ENCODE peak calls at places on chromosomes 4 and X, in seven cellular contexts. H is IMR-90, Q is A549, M is Caco-2, P is fibroblast of lung, J is BE2C, G is heart right ventricle. F is an unnamed sample.

GRCh38 chrX:48589482-48590162 is 7.7 kb upstream of the WDR13 start:
- DNase-seq in H (no peak), Q (no peak), M (no peak), P (peak; percentile 26), J (peak; percentile 56), G (no peak), F (no peak)

GRCh38 chr4:184942447-184943425 is 75.6 kb upstream of the HELT start:
- DNase-seq in H (no peak), Q (no peak), M (no peak), P (no peak), J (no peak), G (no peak), F (no peak)

GRCh38 chr4:125368684-125369083 is 53.9 kb downstream of the FAT4 start:
- DNase-seq in H (peak; percentile 84), Q (no peak), M (no peak), P (peak; percentile 92), J (no peak), G (no peak), F (no peak)

GRCh38 chr4:144650311-144650820 is 4.4 kb downstream of the HHIP start:
- DNase-seq in H (no peak), Q (no peak), M (no peak), P (no peak), J (no peak), G (no peak), F (no peak)

GRCh38 chr4:104941661-104942062 is 205.0 kb upstream of the TET2 start:
- DNase-seq in H (no peak), Q (no peak), M (no peak), P (no peak), J (no peak), G (no peak), F (no peak)

GRCh38 chr4:25022741-25023140 is 8.0 kb downstream of the LGI2 start:
- DNase-seq in H (no peak), Q (no peak), M (no peak), P (no peak), J (no peak), G (no peak), F (no peak)

GRCh38 chrX:22220941-22221340 is 51.8 kb upstream of the CBLL2 start:
- DNase-seq in H (peak; percentile 88), Q (peak; percentile 29), M (no peak), P (peak; percentile 57), J (no peak), G (no peak), F (peak; percentile 36)

GRCh38 chr4:53185853-53186590 is 179.8 kb downstream of the SCFD2 start:
- DNase-seq in H (peak; percentile 85), Q (no peak), M (no peak), P (peak; percentile 67), J (no peak), G (no peak), F (no peak)

GRCh38 chr4:77172336-77172735 is 15.3 kb downstream of the CCNG2 start:
- DNase-seq in H (peak; percentile 95), Q (no peak), M (no peak), P (peak; percentile 80), J (no peak), G (no peak), F (no peak)

GRCh38 chrX:42680651-42681050 is 97.3 kb downstream of the PPP1R2C start:
- DNase-seq in H (no peak), Q (no peak), M (no peak), P (peak; percentile 8), J (no peak), G (no peak), F (no peak)

GRCh38 chr4:41281038-41281634 is 24.4 kb downstream of the UCHL1 start:
- DNase-seq in H (peak; percentile 77), Q (peak; percentile 84), M (peak; percentile 54), P (peak; percentile 88), J (peak; percentile 64), G (no peak), F (peak; percentile 26)

GRCh38 chrX:1442724-1443367 is 9.9 kb downstream of the ASMTL start:
- DNase-seq in H (no peak), Q (no peak), M (peak; percentile 27), P (no peak), J (no peak), G (no peak), F (no peak)

GRCh38 chr4:166153539-166153938 is 280.5 kb downstream of the TLL1 start:
- DNase-seq in H (no peak), Q (no peak), M (no peak), P (peak; percentile 1), J (no peak), G (no peak), F (no peak)

GRCh38 chr4:3415471-3416141 is 26.2 kb upstream of the HGFAC start:
- DNase-seq in H (no peak), Q (no peak), M (peak; percentile 9), P (no peak), J (no peak), G (peak; percentile 7), F (no peak)

GRCh38 chrX:65406532-65406931 is 128.1 kb downstream of the LAS1L start:
- DNase-seq in H (no peak), Q (no peak), M (no peak), P (no peak), J (no peak), G (peak; percentile 9), F (no peak)

DNA sequence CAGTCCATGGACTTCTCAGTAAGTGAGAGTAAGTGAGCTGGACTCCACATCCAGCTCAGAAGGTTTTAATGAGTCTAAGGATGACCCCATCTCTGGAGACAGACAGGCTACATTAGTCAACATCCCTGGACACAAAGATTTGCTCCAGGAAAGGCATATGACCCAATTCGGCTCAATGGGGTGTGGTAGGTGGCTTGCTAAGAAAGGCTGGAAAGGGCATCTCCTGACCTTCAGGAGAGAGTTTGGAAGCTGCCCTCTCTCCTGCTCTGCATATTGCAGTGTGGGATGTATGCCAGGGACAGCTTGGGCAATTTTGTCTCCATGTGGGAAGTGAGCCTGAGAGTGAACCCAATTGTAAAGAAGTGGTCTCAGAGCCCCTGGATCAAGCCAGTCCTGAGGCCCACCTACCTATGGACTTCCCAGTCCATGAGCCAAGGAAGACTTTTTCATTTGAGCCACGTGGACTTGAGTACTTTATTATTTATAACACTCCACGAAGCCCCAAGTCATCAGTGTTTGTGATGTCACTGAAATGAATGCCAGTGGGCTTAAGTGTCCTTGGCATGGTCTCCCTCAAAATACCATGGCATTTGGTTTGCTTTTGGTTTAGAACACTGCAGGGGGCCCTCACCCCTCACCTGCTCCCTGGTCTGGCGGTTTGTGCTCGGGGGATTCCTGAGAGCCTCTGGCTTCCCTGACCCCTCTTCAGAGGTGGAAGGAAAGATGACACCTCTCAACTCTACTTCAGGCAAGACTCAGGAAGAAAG is 10.4 kb upstream of the ABLIM2 start:
- DNase-seq in H (no peak), Q (no peak), M (no peak), P (no peak), J (no peak), G (no peak), F (no peak)
- H3K4me1 ChIP-seq in H (no peaks in the 10 kb centered on the region), Q (no peaks in the 10 kb centered on the region), M (no peaks in the 10 kb centered on the region), P (no peaks in the 10 kb centered on the region), J (no peaks in the 10 kb centered on the region), G (no peaks in the 10 kb centered on the region), F (peaks cover 12% of the 10 kb centered on the region)

GRCh38 chr4:112145820-112146813 is 863 bp downstream of the FAM241A start:
- DNase-seq in H (peak; percentile 24), Q (peak; percentile 39), M (peak; percentile 40), P (peak; percentile 47), J (peak; percentile 17), G (peak; percentile 53), F (no peak)
- TF ChIP-seq CTCF in H (peak; percentile 16), Q (no peak), M (no peak), P (peak; percentile 13), J (peak; percentile 12), G (peak; percentile 39), F (no peak)

GRCh38 chr4:98624144-98624543 is 34.3 kb downstream of the TSPAN5 start:
- DNase-seq in H (no peak), Q (no peak), M (no peak), P (no peak), J (no peak), G (no peak), F (no peak)
- H3K4me1 ChIP-seq in H (peaks cover 14% of the 10 kb centered on the region), Q (peaks cover 46% of the 10 kb centered on the region), M (peaks cover 37% of the 10 kb centered on the region), P (peaks cover 13% of the 10 kb centered on the region), J (no peaks in the 10 kb centered on the region), G (peaks cover 9% of the 10 kb centered on the region), F (peaks cover 38% of the 10 kb centered on the region)

DNA sequence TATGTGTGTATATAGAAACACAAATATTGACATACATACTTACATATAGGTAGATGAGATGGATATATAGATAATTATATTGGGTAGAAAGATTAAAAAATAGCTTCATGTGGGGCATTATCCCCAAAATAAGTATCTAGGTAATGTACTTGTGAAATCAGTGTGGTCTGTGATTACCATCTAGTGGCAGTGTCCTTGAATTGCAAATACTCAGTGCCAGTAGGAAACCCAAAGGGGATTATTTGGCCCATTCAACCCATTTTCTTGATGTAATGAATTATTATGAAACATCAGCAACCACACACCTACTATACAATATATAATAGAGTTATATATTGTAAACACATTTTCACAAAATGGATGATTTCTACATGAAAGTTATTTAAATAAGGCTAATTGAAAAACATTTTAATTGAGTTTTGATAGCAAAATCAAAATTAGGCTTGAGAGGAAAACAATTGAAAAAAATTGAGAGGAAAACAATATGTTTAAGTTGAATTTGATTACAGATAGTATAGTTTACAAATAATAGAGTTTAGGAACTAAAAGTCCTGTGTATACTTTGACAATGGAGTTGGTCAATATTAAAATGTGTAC is 389.4 kb downstream of the GALNTL6 start:
- DNase-seq in H (peak; percentile 18), Q (peak; percentile 59), M (no peak), P (peak; percentile 16), J (peak; percentile 16), G (no peak), F (no peak)
- TF ChIP-seq CTCF in H (peak; percentile 47), Q (peak; percentile 67), M (peak; percentile 42), P (peak; percentile 45), J (peak; percentile 81), G (peak; percentile 45), F (no peak)

GRCh38 chr4:83436680-83437079 is 18.9 kb downstream of the HELQ start:
- DNase-seq in H (no peak), Q (no peak), M (no peak), P (no peak), J (no peak), G (no peak), F (no peak)

GRCh38 chr4:83440148-83440814 is 15.3 kb downstream of the HELQ start:
- DNase-seq in H (no peak), Q (no peak), M (no peak), P (no peak), J (no peak), G (no peak), F (no peak)

GRCh38 chr4:83440899-83441298 is 14.7 kb downstream of the HELQ start:
- DNase-seq in H (no peak), Q (no peak), M (no peak), P (no peak), J (no peak), G (no peak), F (no peak)

GRCh38 chr4:83438719-83439118 is 16.9 kb downstream of the HELQ start:
- DNase-seq in H (no peak), Q (no peak), M (no peak), P (no peak), J (no peak), G (no peak), F (no peak)
- H3K4me1 ChIP-seq in H (no peaks in the 10 kb centered on the region), Q (no peaks in the 10 kb centered on the region), M (no peaks in the 10 kb centered on the region), P (no peaks in the 10 kb centered on the region), J (no peaks in the 10 kb centered on the region), G (no peaks in the 10 kb centered on the region), F (no peaks in the 10 kb centered on the region)

DNA sequence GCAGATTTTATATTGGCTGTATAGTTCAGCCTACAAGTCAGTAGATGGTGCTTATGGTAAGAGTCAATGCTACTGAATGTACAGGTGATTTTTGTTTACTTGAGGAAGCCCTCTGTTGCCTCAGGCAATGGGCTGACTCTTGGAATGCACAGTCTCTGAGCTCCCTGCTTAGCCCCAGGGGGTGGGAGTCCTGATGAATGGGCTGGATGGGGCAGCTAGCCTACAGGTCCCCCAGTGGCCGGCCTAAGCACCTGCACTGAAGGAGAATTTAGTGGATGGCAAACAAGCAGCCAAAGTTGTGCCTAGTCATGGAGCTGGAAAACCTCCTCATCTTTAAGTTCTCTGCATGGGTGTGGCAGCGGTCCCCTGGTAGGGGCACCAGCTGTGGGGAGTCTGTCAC is 101.8 kb upstream of the CXorf51B start:
- DNase-seq in H (no peak), Q (no peak), M (no peak), P (no peak), J (no peak), G (no peak), F (no peak)
- TF ChIP-seq CTCF in H (no peak), Q (no peak), M (no peak), P (no peak), J (no peak), G (no peak), F (no peak)